ENCODE peak calls at places on chromosomes 13 and 19, in five cellular contexts. R is DMS79 treated with DMSO at 0.1 percent for 48 hours, L is GF-D8, D is cortex of kidney, M is hippocampal formation. C is an unnamed sample.

GRCh38 chr19:31772915-31773314 is 423.7 kb upstream of the TSHZ3 start:
- DNase-seq in R (no peak), L (no peak), D (no peak), M (no peak), C (no peak)

GRCh38 chr13:75647126-75647784 is 11.1 kb downstream of the LMO7 start:
- DNase-seq in R (no peak), L (no peak), D (no peak), M (no peak), C (no peak)

GRCh38 chr19:2542341-2543069 is 66.6 kb downstream of the GADD45B start:
- DNase-seq in R (no peak), L (no peak), D (no peak), M (no peak), C (no peak)

GRCh38 chr13:89066868-89067466 is 1395.8 kb downstream of the SLITRK5 start:
- DNase-seq in R (no peak), L (no peak), D (no peak), M (no peak), C (no peak)

GRCh38 chr19:48796468-48797083 is 14.3 kb downstream of the BCAT2 start:
- DNase-seq in R (no peak), L (no peak), D (no peak), M (no peak), C (no peak)

GRCh38 chr19:22806418-22806817 is 22.5 kb upstream of the ZNF99 start:
- DNase-seq in R (no peak), L (no peak), D (no peak), M (no peak), C (no peak)

GRCh38 chr13:71278512-71278911 is 588.5 kb downstream of the DACH1 start:
- DNase-seq in R (no peak), L (no peak), D (no peak), M (no peak), C (no peak)

GRCh38 chr19:53813996-53814395 is 10.1 kb downstream of the NLRP12 start:
- DNase-seq in R (no peak), L (no peak), D (no peak), M (no peak), C (no peak)

GRCh38 chr13:21684576-21684975 is 13.7 kb downstream of the FGF9 start:
- DNase-seq in R (no peak), L (no peak), D (no peak), M (no peak), C (no peak)

GRCh38 chr19:42216653-42217521 is 590 bp downstream of the DEDD2 start:
- DNase-seq in R (peak; percentile 51), L (no peak), D (no peak), M (peak; percentile 42), C (no peak)

GRCh38 chr19:7122701-7123100 is 53.2 kb downstream of the ZNF557 start:
- DNase-seq in R (no peak), L (no peak), D (no peak), M (no peak), C (no peak)

GRCh38 chr13:109833071-109833470 is 46.7 kb upstream of the IRS2 start:
- DNase-seq in R (no peak), L (no peak), D (no peak), M (no peak), C (no peak)

GRCh38 chr19:45059258-45059965 is 16.9 kb downstream of the ZNF296 start:
- DNase-seq in R (peak; percentile 11), L (no peak), D (no peak), M (peak; percentile 74), C (peak; percentile 68)

GRCh38 chr19:55372316-55373081 is 2.2 kb upstream of the IL11 start:
- DNase-seq in R (no peak), L (no peak), D (no peak), M (no peak), C (no peak)

GRCh38 chr19:50450369-50451222 is 17.9 kb downstream of the MYBPC2 start:
- DNase-seq in R (no peak), L (no peak), D (no peak), M (no peak), C (no peak)

GRCh38 chr19:56637976-56638555 is 4.9 kb upstream of the SMIM17 start:
- DNase-seq in R (no peak), L (no peak), D (no peak), M (peak; percentile 46), C (no peak)

GRCh38 chr19:32266453-32266852 is 79.0 kb upstream of the ZNF507 start:
- DNase-seq in R (no peak), L (no peak), D (no peak), M (no peak), C (no peak)

GRCh38 chr13:110201114-110201513 is 105.8 kb downstream of the COL4A1 start:
- DNase-seq in R (no peak), L (no peak), D (no peak), M (no peak), C (no peak)

GRCh38 chr19:3450796-3451411 is 29.4 kb downstream of the SMIM24 start:
- DNase-seq in R (no peak), L (no peak), D (no peak), M (no peak), C (no peak)

C was measured in activated CD4-positive, CD25-positive, alpha-beta regulatory T cell treated with anti-CD3 and anti-CD28 coated beads, Interleukin-2, amount 50 U/mL, for 16 hours.